ENCODE peak calls at places on chromosome 21, in seven cellular contexts. E is suprapubic skin, T is A549, H is fibroblast of lung, U is GM12865, M is uterus, F is NCI-H446 treated with DMSO at 0.1 percent for 48 hours. Z is an unnamed sample.

GRCh38 chr21:36486246-36486645 is 6.3 kb upstream of the CLDN14 start:
- DNase-seq in E (no peak), T (no peak), H (no peak), U (no peak), M (no peak), F (peak), Z (no peak)

GRCh38 chr21:32334980-32335471 is 36.4 kb downstream of the MRAP start:
- DNase-seq in E (peak), T (no peak), H (no peak), U (no peak), M (no peak), F (peak), Z (peak)

GRCh38 chr21:42716074-42716473 is 62.7 kb downstream of the PDE9A start:
- DNase-seq in E (no peak), T (no peak), H (no peak), U (no peak), M (no peak), F (no peak), Z (no peak)

GRCh38 chr21:34732388-34732821 is 63.6 kb downstream of the CLIC6 start:
- DNase-seq in E (no peak), T (no peak), H (no peak), U (no peak), M (no peak), F (no peak), Z (no peak)

GRCh38 chr21:44846485-44847260 is 26.8 kb downstream of the PTTG1IP start:
- DNase-seq in E (no peak), T (no peak), H (no peak), U (peak), M (no peak), F (no peak), Z (peak)

GRCh38 chr21:45320261-45320990 is 32.7 kb upstream of the POFUT2 start:
- DNase-seq in E (peak), T (no peak), H (no peak), U (no peak), M (no peak), F (no peak), Z (no peak)

GRCh38 chr21:25220954-25221353 is 386.3 kb downstream of the MRPL39 start:
- DNase-seq in E (no peak), T (no peak), H (no peak), U (no peak), M (no peak), F (no peak), Z (no peak)

GRCh38 chr21:17585875-17586450 is 26.7 kb downstream of the BTG3 start:
- DNase-seq in E (no peak), T (peak), H (peak), U (peak), M (no peak), F (peak), Z (peak)

GRCh38 chr21:34333150-34333739 is 30.6 kb upstream of the KCNE2 start:
- DNase-seq in E (no peak), T (no peak), H (no peak), U (no peak), M (no peak), F (no peak), Z (no peak)

GRCh38 chr21:42567861-42568260 is 54.2 kb downstream of the SLC37A1 start:
- DNase-seq in E (peak), T (no peak), H (no peak), U (no peak), M (no peak), F (no peak), Z (no peak)

GRCh38 chr21:20661745-20662470 is 336.3 kb upstream of the NCAM2 start:
- DNase-seq in E (no peak), T (no peak), H (no peak), U (no peak), M (no peak), F (no peak), Z (no peak)

GRCh38 chr21:35059742-35060141 is 10.6 kb upstream of the RUNX1 start:
- DNase-seq in E (no peak), T (no peak), H (no peak), U (no peak), M (no peak), F (no peak), Z (no peak)

GRCh38 chr21:44871576-44872265 is 1.8 kb downstream of the PTTG1IP start:
- DNase-seq in E (peak), T (no peak), H (peak), U (no peak), M (peak), F (no peak), Z (peak)

GRCh38 chr21:35294231-35294898 is 245.3 kb upstream of the RUNX1 start:
- DNase-seq in E (no peak), T (no peak), H (no peak), U (no peak), M (no peak), F (no peak), Z (no peak)

GRCh38 chr21:26982767-26983166 is 15.9 kb upstream of the ADAMTS5 start:
- DNase-seq in E (no peak), T (no peak), H (peak), U (no peak), M (peak), F (peak), Z (no peak)

GRCh38 chr21:16588433-16588860 is 858.7 kb downstream of the USP25 start:
- DNase-seq in E (peak), T (peak), H (peak), U (no peak), M (peak), F (peak), Z (peak)

GRCh38 chr21:46131721-46132651 is 23.4 kb downstream of the FTCD start:
- DNase-seq in E (no peak), T (no peak), H (no peak), U (no peak), M (no peak), F (no peak), Z (no peak)

GRCh38 chr21:15742052-15742451 is 12.3 kb downstream of the USP25 start:
- DNase-seq in E (no peak), T (no peak), H (no peak), U (no peak), M (no peak), F (no peak), Z (no peak)

Z was measured in G401.